ENCODE peak calls at places on chromosome 20, in five cellular contexts. Y is A549, N is GM12878, F is sigmoid colon, X is H1. M is an unnamed sample.

GRCh38 chr20:46060301-46060881 is 29.4 kb downstream of the NCOA5 start:
- DNase-seq in F (no peak), Y (no peak), X (peak), N (peak), M (no peak)

GRCh38 chr20:33681728-33682353 is 4.3 kb downstream of the E2F1 start:
- DNase-seq in X (no peak), Y (no peak), N (no peak), F (no peak), M (no peak)

GRCh38 chr20:44496976-44497375 is 21.3 kb downstream of the TTPAL start:
- DNase-seq in F (peak), X (no peak), N (no peak), Y (peak), M (no peak)

GRCh38 chr20:13212750-13213149 is 8.3 kb upstream of the ISM1 start:
- DNase-seq in X (no peak), F (no peak), N (no peak), Y (no peak), M (no peak)

GRCh38 chr20:23920936-23921335 is 41.4 kb upstream of the CST5 start:
- DNase-seq in X (no peak), N (no peak), F (no peak), Y (no peak), M (no peak)

GRCh38 chr20:17936306-17936790 is 32.2 kb downstream of the SNX5 start:
- DNase-seq in F (no peak), X (no peak), N (no peak), Y (no peak), M (no peak)

GRCh38 chr20:47607208-47607613 is 105.5 kb downstream of the NCOA3 start:
- DNase-seq in Y (no peak), X (no peak), N (no peak), F (no peak), M (no peak)

GRCh38 chr20:13487202-13487601 is 151.5 kb downstream of the TASP1 start:
- DNase-seq in N (no peak), Y (no peak), F (no peak), X (no peak), M (no peak)

GRCh38 chr20:13788167-13788834 is 3.5 kb downstream of the NDUFAF5 start:
- DNase-seq in X (no peak), Y (peak), F (no peak), N (peak), M (no peak)

GRCh38 chr20:13274311-13274965 is 53.4 kb downstream of the ISM1 start:
- DNase-seq in N (no peak), X (peak), Y (no peak), F (no peak), M (no peak)

GRCh38 chr20:3045042-3045815 is 623 bp upstream of the MRPS26 start:
- DNase-seq in N (no peak), X (no peak), Y (peak), F (peak), M (peak)

GRCh38 chr20:57653910-57654309 is 33.7 kb upstream of the ZBP1 start:
- DNase-seq in N (no peak), X (no peak), F (no peak), Y (peak), M (peak)

GRCh38 chr20:23142162-23143050 is 56.3 kb upstream of the CD93 start:
- DNase-seq in X (no peak), F (peak), N (peak), Y (no peak), M (peak)

GRCh38 chr20:6162239-6162638 is 39.4 kb upstream of the FERMT1 start:
- DNase-seq in F (peak), Y (no peak), N (no peak), X (no peak), M (no peak)

GRCh38 chr20:46894971-46895905 is 595 bp downstream of the EYA2 start:
- DNase-seq in X (peak), N (no peak), F (no peak), Y (no peak), M (no peak)

GRCh38 chr20:30812739-30813411 is 444.6 kb upstream of the DEFB115 start:
- DNase-seq in Y (no peak), F (no peak), N (no peak), X (no peak), M (no peak)

GRCh38 chr20:43691928-43692524 is 25.1 kb downstream of the MYBL2 start:
- DNase-seq in X (peak), N (no peak), Y (peak), F (no peak), M (no peak)

GRCh38 chr20:54680872-54681297 is 205.5 kb downstream of the DOK5 start:
- DNase-seq in N (no peak), X (peak), F (no peak), Y (no peak), M (no peak)

GRCh38 chr20:1841554-1842140 is 53.6 kb upstream of the SIRPA start:
- DNase-seq in Y (no peak), X (no peak), N (no peak), F (peak), M (no peak)

GRCh38 chr20:46362931-46363872 is 43.2 kb downstream of the ELMO2 start:
- DNase-seq in F (no peak), Y (no peak), X (no peak), N (peak), M (no peak)

GRCh38 chr20:25233016-25233772 is 14.7 kb upstream of the PYGB start:
- DNase-seq in N (no peak), Y (peak), F (peak), X (no peak), M (no peak)

GRCh38 chr20:58523072-58523681 is 8.0 kb upstream of the APCDD1L start:
- DNase-seq in F (no peak), N (no peak), Y (no peak), X (no peak), M (no peak)

GRCh38 chr20:48812600-48813445 is 15.0 kb downstream of the PREX1 start:
- DNase-seq in N (no peak), F (no peak), Y (no peak), X (no peak), M (no peak)

GRCh38 chr20:43840382-43841070 is 74.1 kb upstream of the TOX2 start:
- DNase-seq in Y (peak), N (no peak), X (peak), F (peak), M (no peak)

GRCh38 chr20:19922716-19923115 is 94.4 kb upstream of the NAA20 start:
- DNase-seq in N (no peak), X (no peak), Y (no peak), F (no peak), M (no peak)

GRCh38 chr20:19918965-19919329 is 98.2 kb upstream of the NAA20 start:
- DNase-seq in Y (no peak), X (no peak), F (no peak), N (no peak), M (no peak)

GRCh38 chr20:19923762-19924161 is 93.4 kb upstream of the NAA20 start:
- DNase-seq in N (no peak), X (no peak), F (no peak), Y (no peak), M (no peak)

GRCh38 chr20:19921349-19921793 is 95.8 kb upstream of the NAA20 start:
- DNase-seq in F (no peak), Y (no peak), X (peak), N (no peak), M (no peak)

GRCh38 chr20:19920388-19921138 is 96.6 kb upstream of the NAA20 start:
- DNase-seq in F (no peak), X (no peak), N (no peak), Y (no peak), M (peak)
- TF ChIP-seq EP300 in F (no peak), X (no peak), N (no peak), Y (no peak), M (no peak)

DNA sequence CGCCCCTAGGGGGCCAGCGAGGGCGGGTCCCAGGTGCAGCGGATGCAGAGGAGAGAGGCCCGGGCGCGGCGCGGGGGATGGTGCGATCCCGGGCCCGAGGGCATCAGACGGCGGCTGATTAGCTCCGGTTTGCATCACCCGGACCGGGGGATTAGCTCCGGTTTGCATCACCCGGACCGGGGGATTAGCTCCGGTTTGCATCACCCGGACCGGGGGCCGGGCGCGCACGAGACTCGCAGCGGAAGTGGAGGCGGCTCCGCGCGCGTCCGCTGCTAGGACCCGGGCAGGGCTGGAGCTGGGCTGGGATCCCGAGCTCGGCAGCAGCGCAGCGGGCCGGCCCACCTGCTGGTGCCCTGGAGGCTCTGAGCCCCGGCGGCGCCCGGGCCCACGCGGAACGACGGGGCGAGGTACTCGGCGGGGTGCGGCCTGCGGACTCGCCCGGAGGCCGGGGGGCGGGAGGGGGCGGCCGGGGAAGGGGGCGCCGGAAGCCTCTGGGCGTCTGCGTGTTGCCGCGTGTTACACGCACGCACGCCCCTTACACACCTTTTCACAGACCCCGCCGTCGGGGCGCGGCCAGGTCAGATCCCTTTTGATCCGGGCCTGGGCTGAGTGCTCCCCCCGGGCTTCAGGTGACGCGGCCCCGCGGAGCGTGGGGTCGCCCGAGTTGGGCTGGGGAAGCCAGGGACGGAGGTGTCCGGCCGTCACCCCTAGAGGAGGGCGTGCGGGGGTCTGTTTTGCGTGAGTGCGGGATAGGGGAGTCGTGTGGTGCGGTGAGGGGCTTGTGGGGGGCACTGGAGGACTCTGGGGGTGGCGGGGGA is 412 bp downstream of the TRIB3 start:
- DNase-seq in N (no peak), F (peak), Y (peak), X (peak), M (no peak)
- TF ChIP-seq POLR2A in N (peak), F (no peak), Y (peak), X (no peak), M (no peak)

GRCh38 chr20:37333848-37334318 is 12.1 kb upstream of the SRC start:
- DNase-seq in F (no peak), X (no peak), Y (no peak), N (no peak), M (no peak)
- TF ChIP-seq EP300 in F (no peak), X (no peak), Y (no peak), N (no peak), M (no peak)

GRCh38 chr20:50194831-50195523 is 4.3 kb downstream of the CEBPB start:
- DNase-seq in F (peak), X (no peak), N (no peak), Y (no peak), M (no peak)
- TF ChIP-seq POLR2A in F (peak), X (no peak), N (no peak), Y (no peak), M (no peak)

GRCh38 chr20:32539817-32540675 is 45.1 kb downstream of the NOL4L start:
- DNase-seq in F (no peak), N (no peak), X (no peak), Y (no peak), M (no peak)
- TF ChIP-seq EP300 in F (no peak), N (no peak), X (no peak), Y (no peak), M (no peak)

DNA sequence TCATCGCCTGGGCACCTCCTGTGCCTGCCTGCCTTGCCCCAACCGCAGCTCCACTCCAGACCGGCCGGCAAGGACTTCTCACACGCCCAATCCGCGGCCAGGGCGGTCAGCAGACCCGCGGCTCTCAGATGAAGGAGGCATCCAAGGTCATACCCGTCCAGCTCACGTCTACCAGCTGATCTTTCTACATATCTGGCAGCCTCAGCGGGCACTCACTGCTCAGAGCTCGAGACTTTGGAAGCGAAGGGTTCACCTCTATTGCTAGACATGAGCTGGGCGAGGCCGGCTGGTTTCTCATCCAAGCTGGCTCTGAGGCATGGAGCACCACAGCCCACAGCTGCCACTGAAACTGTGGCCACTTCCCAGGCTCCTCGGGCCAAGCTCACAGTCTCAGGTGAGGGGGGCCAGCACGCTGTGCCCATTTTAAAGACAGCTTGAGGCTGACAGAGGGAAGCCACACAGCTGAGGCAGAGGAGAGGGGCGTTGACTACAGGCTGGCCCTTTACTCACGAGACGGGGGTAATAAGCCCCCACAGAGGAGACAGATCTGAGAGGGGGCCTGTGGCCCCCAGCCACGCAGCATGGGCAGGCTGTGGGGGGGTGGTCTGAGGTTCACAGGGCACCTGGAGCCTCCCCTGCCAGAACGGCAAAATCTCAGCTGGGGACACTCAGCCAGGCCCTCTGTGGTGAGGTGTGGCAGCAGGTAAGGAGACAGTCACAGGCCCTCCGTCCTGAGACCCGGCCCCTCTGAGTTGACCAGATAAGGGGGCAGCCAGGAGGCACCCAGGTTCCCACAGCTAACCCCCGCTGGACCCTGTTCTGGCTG is 2.0 kb downstream of the LAMA5 start:
- DNase-seq in Y (no peak), X (peak), F (peak), N (no peak), M (no peak)
- TF ChIP-seq POLR2A in Y (no peak), X (no peak), F (peak), N (no peak), M (no peak)

GRCh38 chr20:50306478-50307423 is 116.1 kb downstream of the CEBPB start:
- DNase-seq in Y (no peak), N (no peak), F (no peak), X (no peak), M (no peak)

GRCh38 chr20:50308166-50308512 is 117.5 kb downstream of the CEBPB start:
- DNase-seq in X (no peak), N (no peak), Y (no peak), F (peak), M (no peak)

GRCh38 chr20:50309764-50310672 is 119.4 kb downstream of the CEBPB start:
- DNase-seq in Y (no peak), N (no peak), F (no peak), X (no peak), M (no peak)

GRCh38 chr20:50309280-50309763 is 118.7 kb downstream of the CEBPB start:
- DNase-seq in F (no peak), N (no peak), X (no peak), Y (no peak), M (no peak)

DNA sequence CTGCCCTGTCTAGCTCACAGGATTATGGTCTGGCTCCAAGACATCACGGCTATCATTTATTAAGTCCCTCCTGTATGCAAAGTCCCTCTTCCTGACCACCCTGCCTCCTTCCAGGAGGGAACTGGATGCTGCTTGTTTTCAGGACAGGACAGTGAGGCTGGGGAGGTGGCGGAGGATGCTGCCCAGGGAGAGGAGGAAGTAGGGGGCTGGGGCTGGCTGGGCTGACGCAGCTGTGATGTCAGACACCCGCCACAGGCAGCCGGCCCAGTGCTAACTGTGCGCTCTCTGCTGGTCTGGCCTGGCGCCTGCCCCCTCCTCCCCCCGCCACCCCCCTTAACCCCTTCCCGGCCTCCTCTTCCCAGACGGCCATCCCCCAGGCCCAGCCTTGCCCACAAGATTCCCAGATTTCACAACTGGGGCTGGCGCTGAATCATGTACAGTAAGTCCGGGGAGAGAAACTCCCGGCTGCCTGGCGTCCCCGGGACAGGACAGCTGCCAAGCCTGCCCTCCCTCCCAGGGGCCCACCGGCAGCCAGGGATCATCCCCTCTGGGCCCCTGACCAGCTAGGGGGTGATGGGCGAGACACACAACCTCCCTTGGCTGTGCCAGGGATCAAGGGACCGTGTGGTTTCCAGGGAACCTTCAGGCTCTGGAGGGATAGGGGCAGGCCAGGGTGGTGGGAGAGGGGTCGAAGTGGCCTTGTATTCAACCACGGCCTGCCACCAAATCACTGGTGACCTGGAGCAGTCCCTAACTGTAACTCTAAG is 118.1 kb downstream of the CEBPB start:
- DNase-seq in X (no peak), F (peak), N (no peak), Y (peak), M (peak)
- TF ChIP-seq EP300 in X (no peak), F (peak), N (no peak), Y (peak), M (peak)

DNA sequence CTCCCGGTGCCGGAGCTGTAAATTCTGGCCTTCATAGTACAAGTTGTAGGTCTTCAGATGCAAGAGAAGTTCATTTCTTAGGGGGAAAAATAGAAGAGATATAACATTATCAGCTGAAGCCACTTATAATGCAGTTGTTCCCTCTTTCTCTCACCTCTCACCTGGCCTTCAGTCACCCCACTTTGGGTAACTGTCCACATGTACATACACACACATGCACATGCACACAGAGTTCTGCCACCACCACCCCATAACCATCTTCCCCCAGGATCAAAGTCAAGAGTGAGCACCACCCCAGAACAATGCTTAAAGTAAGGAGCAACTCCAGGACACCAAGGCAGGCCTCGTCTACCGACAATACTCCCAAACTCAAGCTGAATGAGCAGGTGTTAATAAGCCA is 76.3 kb downstream of the PRND start:
- DNase-seq in Y (no peak), N (no peak), F (no peak), X (no peak), M (no peak)
- TF ChIP-seq POLR2A in Y (no peak), N (no peak), F (no peak), X (no peak), M (no peak)

GRCh38 chr20:14924433-14924832 is 587.0 kb upstream of the FLRT3 start:
- DNase-seq in X (no peak), N (no peak), F (no peak), Y (no peak), M (no peak)
- TF ChIP-seq EP300 in X (no peak), N (no peak), F (no peak), Y (no peak), M (no peak)